ENCODE peak calls at places on chromosomes 6 and 20, in nine cellular contexts. L, M, F, G, S, X, P, A and W are unnamed samples.

GRCh38 chr6:167219967-167220512 is 62.3 kb upstream of the GPR31 start:
- DNase-seq in S (no peak), P (peak), L (no peak), M (no peak), G (no peak), A (no peak), F (no peak), X (no peak), W (no peak)

GRCh38 chr6:96963809-96964208 is 39.3 kb downstream of the KLHL32 start:
- DNase-seq in A (no peak), M (no peak), X (no peak), F (no peak), S (no peak), L (no peak), G (no peak), P (no peak), W (no peak)

GRCh38 chr6:148971027-148971927 is 224.4 kb downstream of the UST start:
- DNase-seq in S (no peak), M (no peak), P (no peak), A (no peak), G (no peak), L (no peak), X (no peak), F (no peak), W (no peak)

GRCh38 chr6:7846971-7847818 is 63.4 kb downstream of the TXNDC5 start:
- DNase-seq in A (no peak), F (no peak), S (no peak), G (no peak), X (no peak), P (no peak), L (no peak), M (no peak), W (no peak)

GRCh38 chr6:32050562-32050961 is 12.3 kb downstream of the CYP21A2 start:
- DNase-seq in L (no peak), A (no peak), S (no peak), M (no peak), F (no peak), P (no peak), X (no peak), G (no peak), W (no peak)

GRCh38 chr6:15498640-15499039 is 164.2 kb downstream of the DTNBP1 start:
- DNase-seq in L (no peak), S (peak), M (peak), X (no peak), P (no peak), A (no peak), G (no peak), F (peak), W (no peak)

GRCh38 chr6:167801263-167801662 is 25.4 kb upstream of the AFDN start:
- DNase-seq in G (peak), P (no peak), A (peak), M (no peak), F (no peak), S (no peak), L (no peak), X (no peak), W (no peak)

GRCh38 chr20:25061103-25061799 is 3.3 kb upstream of the ACSS1 start:
- DNase-seq in M (peak), X (no peak), G (no peak), L (peak), A (no peak), P (peak), F (no peak), S (no peak), W (peak)

GRCh38 chr20:34040300-34041015 is 46.7 kb downstream of the RALY start:
- DNase-seq in F (no peak), M (no peak), X (no peak), P (no peak), L (no peak), S (no peak), A (no peak), G (no peak), W (no peak)

GRCh38 chr6:51568771-51569170 is 518.6 kb downstream of the PKHD1 start:
- DNase-seq in M (no peak), P (no peak), X (no peak), S (no peak), A (no peak), G (no peak), L (no peak), F (no peak), W (no peak)

GRCh38 chr6:160992323-160993314 is 1.1 kb downstream of the MAP3K4 start:
- DNase-seq in F (no peak), S (peak), X (peak), A (peak), G (peak), L (peak), P (peak), M (peak), W (no peak)

GRCh38 chr20:24773751-24774201 is 175.3 kb upstream of the CST7 start:
- DNase-seq in P (no peak), X (no peak), L (peak), M (no peak), A (no peak), G (no peak), S (no peak), F (peak), W (no peak)

GRCh38 chr20:33373735-33374605 is 27.3 kb downstream of the CDK5RAP1 start:
- DNase-seq in F (no peak), A (no peak), L (no peak), P (peak), G (no peak), X (no peak), S (no peak), M (no peak), W (no peak)

GRCh38 chr20:34948030-34948429 is 7.6 kb downstream of the GSS start:
- DNase-seq in A (no peak), P (no peak), X (no peak), M (no peak), G (no peak), F (no peak), S (no peak), L (no peak), W (no peak)

GRCh38 chr6:162922816-162923215 is 195.0 kb downstream of the PACRG start:
- DNase-seq in L (no peak), P (no peak), S (no peak), G (no peak), F (no peak), M (no peak), X (no peak), A (no peak), W (no peak)

GRCh38 chr6:115908906-115909559 is 151.7 kb downstream of the FRK start:
- DNase-seq in L (no peak), M (no peak), A (no peak), F (no peak), S (no peak), G (no peak), X (no peak), P (no peak), W (no peak)

GRCh38 chr20:36808317-36809257 is 35.0 kb upstream of the DSN1 start:
- DNase-seq in M (peak), S (peak), P (peak), G (peak), L (peak), X (peak), A (no peak), F (no peak), W (peak)

GRCh38 chr6:32148722-32149576 is 2.8 kb downstream of the PRRT1 start:
- DNase-seq in S (peak), A (no peak), F (peak), M (peak), L (peak), G (peak), X (peak), P (no peak), W (no peak)

GRCh38 chr6:118263929-118264486 is 284.1 kb upstream of the PLN start:
- DNase-seq in X (peak), P (peak), S (no peak), A (no peak), M (no peak), F (no peak), L (no peak), G (no peak), W (no peak)

GRCh38 chr6:142187209-142187608 is 40.1 kb downstream of the VTA1 start:
- DNase-seq in L (no peak), S (no peak), G (no peak), P (no peak), X (no peak), A (no peak), F (no peak), M (no peak), W (no peak)

DNA sequence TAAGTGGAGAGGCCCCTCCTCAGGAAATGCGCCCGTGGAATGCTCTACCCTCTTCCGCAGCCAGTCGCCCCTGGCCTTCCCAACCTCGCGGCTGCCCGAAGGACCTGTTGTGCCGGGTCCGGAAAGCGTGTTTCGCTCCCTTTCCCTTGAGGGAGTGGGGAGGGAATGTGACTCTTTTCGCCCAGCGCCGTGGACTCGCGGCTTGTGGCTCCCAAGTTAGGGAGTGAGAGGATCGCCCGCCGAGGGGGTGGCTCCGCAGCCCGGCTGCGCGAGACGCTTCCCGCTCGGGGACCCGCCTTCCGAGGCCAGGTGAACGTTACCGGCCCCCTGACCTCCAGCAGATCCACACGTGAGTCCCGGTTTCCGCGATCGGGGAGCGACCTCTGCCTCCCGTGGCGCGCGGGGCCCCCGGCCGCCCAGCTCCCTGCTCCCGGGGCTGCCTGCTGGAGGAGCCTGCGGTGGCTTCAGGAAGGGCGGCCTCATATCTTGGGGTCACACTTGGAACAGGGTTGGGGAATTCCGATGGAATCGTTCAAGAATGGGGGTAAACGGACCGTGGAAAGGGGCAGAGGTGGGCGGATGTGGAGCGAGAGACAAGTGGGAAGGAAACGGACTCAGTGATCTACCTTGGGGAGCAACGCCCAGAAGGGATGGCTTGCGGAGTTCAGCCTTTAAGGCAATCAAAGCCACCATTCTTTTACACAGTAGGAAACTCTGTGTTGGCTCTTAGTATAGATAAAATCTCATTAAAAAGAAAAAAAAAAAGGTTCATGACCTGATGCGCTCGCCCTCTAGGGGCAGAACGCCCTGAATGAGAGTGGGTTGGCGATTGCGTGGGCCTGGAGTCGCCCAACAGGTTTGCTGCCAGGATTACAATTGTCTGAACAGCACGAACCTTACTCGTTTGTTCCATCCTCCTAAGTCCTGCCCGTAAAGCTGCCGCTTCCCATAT is 887 bp downstream of the TPD52L1 start:
- DNase-seq in M (peak), A (no peak), G (peak), F (no peak), L (no peak), X (peak), P (peak), S (peak), W (peak)
- TF ChIP-seq CTCF in M (peak), A (no peak), G (peak), F (peak), L (no peak), X (peak), P (no peak), S (peak), W (no peak)

GRCh38 chr20:47392015-47392720 is 35.7 kb upstream of the ZMYND8 start:
- DNase-seq in L (peak), X (peak), M (no peak), A (no peak), P (peak), S (peak), F (no peak), G (no peak), W (no peak)
- TF ChIP-seq POLR2AphosphoS5 in L (no peak), X (no peak), M (no peak), A (no peak), P (no peak), S (peak), F (no peak), G (no peak), W (no peak)

GRCh38 chr6:13590574-13591153 is 16.3 kb downstream of the SIRT5 start:
- DNase-seq in X (no peak), P (no peak), F (no peak), A (peak), G (no peak), M (no peak), S (no peak), L (no peak), W (no peak)

GRCh38 chr6:13586936-13587542 is 12.6 kb downstream of the SIRT5 start:
- DNase-seq in A (peak), P (no peak), M (no peak), F (no peak), L (no peak), S (no peak), G (no peak), X (no peak), W (no peak)

GRCh38 chr6:13593103-13593502 is 18.7 kb downstream of the SIRT5 start:
- DNase-seq in P (no peak), A (peak), L (no peak), M (no peak), F (no peak), G (no peak), S (no peak), X (peak), W (no peak)

GRCh38 chr6:13591205-13591921 is 17.0 kb downstream of the SIRT5 start:
- DNase-seq in A (peak), P (no peak), S (no peak), L (no peak), M (no peak), G (no peak), F (no peak), X (no peak), W (no peak)

GRCh38 chr6:13589801-13590200 is 15.4 kb downstream of the SIRT5 start:
- DNase-seq in M (no peak), P (no peak), G (no peak), S (no peak), F (no peak), A (peak), L (no peak), X (no peak), W (no peak)
- TF ChIP-seq EP300 in M (no peak), P (no peak), G (no peak), S (no peak), F (no peak), A (no peak), L (no peak), X (no peak), W (no peak)

GRCh38 chr20:407953-408842 is at the start of gene RBCK1:
- DNase-seq in G (peak), A (peak), F (peak), X (peak), P (peak), S (peak), L (peak), M (peak), W (peak)

GRCh38 chr20:408843-409696 is 971 bp downstream of the RBCK1 start:
- DNase-seq in M (no peak), X (no peak), L (no peak), F (no peak), S (no peak), G (no peak), A (no peak), P (no peak), W (no peak)

GRCh38 chr20:409697-410559 is 1.8 kb downstream of the RBCK1 start:
- DNase-seq in F (no peak), X (no peak), S (no peak), L (no peak), G (no peak), P (no peak), A (no peak), M (peak), W (no peak)

GRCh38 chr20:406200-407096 is 1.7 kb upstream of the RBCK1 start:
- DNase-seq in M (no peak), P (no peak), A (no peak), L (no peak), F (no peak), S (no peak), G (no peak), X (no peak), W (no peak)

GRCh38 chr20:407097-407952 is 774 bp upstream of the RBCK1 start:
- DNase-seq in L (peak), A (no peak), F (no peak), G (peak), M (peak), S (peak), X (peak), P (peak), W (peak)
- TF ChIP-seq CTCF in L (no peak), A (peak), F (no peak), G (peak), M (peak), S (peak), X (peak), P (peak), W (peak)